ENCODE peak calls at places on chromosomes 5 and 9, in six cellular contexts. One of them, this sample, is unnamed. For H3K27me3, the result is how much of the 10 kb centered on the place peaks cover.

GRCh38 chr5:150789943-150790611 is 11.5 kb downstream of the SMIM3 start:
- DNase-seq in tibial artery: peak
- DNase-seq in tibial nerve: peak
- DNase-seq in Panc1: no peak
- DNase-seq in IMR-90: peak
- DNase-seq in mammary epithelial cell: peak
- DNase-seq in this sample: no peak

GRCh38 chr5:93433422-93433821 is 147.6 kb downstream of the NR2F1-AS1 start:
- DNase-seq in tibial artery: no peak
- DNase-seq in tibial nerve: no peak
- DNase-seq in Panc1: peak
- DNase-seq in IMR-90: peak
- DNase-seq in mammary epithelial cell: peak
- DNase-seq in this sample: no peak

GRCh38 chr5:120304653-120305052 is 159.4 kb upstream of the PRR16 start:
- DNase-seq in tibial artery: no peak
- DNase-seq in tibial nerve: no peak
- DNase-seq in Panc1: no peak
- DNase-seq in IMR-90: peak
- DNase-seq in mammary epithelial cell: peak
- DNase-seq in this sample: no peak

GRCh38 chr9:131270171-131271015 is 5.9 kb downstream of the FAM78A start:
- DNase-seq in tibial artery: peak
- DNase-seq in tibial nerve: peak
- DNase-seq in Panc1: no peak
- DNase-seq in IMR-90: no peak
- DNase-seq in mammary epithelial cell: no peak
- DNase-seq in this sample: peak

GRCh38 chr5:125981016-125981415 is 442.2 kb upstream of the GRAMD2B start:
- DNase-seq in tibial artery: no peak
- DNase-seq in tibial nerve: no peak
- DNase-seq in Panc1: no peak
- DNase-seq in IMR-90: no peak
- DNase-seq in mammary epithelial cell: no peak
- DNase-seq in this sample: no peak

GRCh38 chr9:120654278-120654677 is 60.0 kb downstream of the MEGF9 start:
- DNase-seq in tibial artery: no peak
- DNase-seq in tibial nerve: no peak
- DNase-seq in Panc1: no peak
- DNase-seq in IMR-90: peak
- DNase-seq in mammary epithelial cell: peak
- DNase-seq in this sample: no peak

GRCh38 chr9:76166436-76166959 is 227.7 kb downstream of the RFK start:
- DNase-seq in tibial artery: no peak
- DNase-seq in tibial nerve: no peak
- DNase-seq in Panc1: no peak
- DNase-seq in IMR-90: no peak
- DNase-seq in mammary epithelial cell: no peak
- DNase-seq in this sample: no peak

GRCh38 chr5:139378941-139379361 is 4.1 kb downstream of the SLC23A1 start:
- DNase-seq in tibial artery: no peak
- DNase-seq in tibial nerve: no peak
- DNase-seq in Panc1: no peak
- DNase-seq in IMR-90: no peak
- DNase-seq in mammary epithelial cell: no peak
- DNase-seq in this sample: no peak

GRCh38 chr5:130138406-130139060 is 234.3 kb downstream of the CHSY3 start:
- DNase-seq in tibial artery: no peak
- DNase-seq in tibial nerve: no peak
- DNase-seq in Panc1: no peak
- DNase-seq in IMR-90: no peak
- DNase-seq in mammary epithelial cell: peak
- DNase-seq in this sample: no peak

GRCh38 chr9:86575137-86575536 is 220.9 kb upstream of the TUT7 start:
- DNase-seq in tibial artery: no peak
- DNase-seq in tibial nerve: no peak
- DNase-seq in Panc1: no peak
- DNase-seq in IMR-90: no peak
- DNase-seq in mammary epithelial cell: no peak
- DNase-seq in this sample: no peak

GRCh38 chr5:65157906-65158603 is 323.7 kb downstream of the ADAMTS6 start:
- DNase-seq in tibial artery: no peak
- DNase-seq in tibial nerve: no peak
- DNase-seq in Panc1: no peak
- DNase-seq in IMR-90: no peak
- DNase-seq in mammary epithelial cell: peak
- DNase-seq in this sample: no peak

GRCh38 chr5:74516217-74516636 is 124.3 kb downstream of the ENC1 start:
- DNase-seq in tibial artery: no peak
- DNase-seq in tibial nerve: no peak
- DNase-seq in Panc1: no peak
- DNase-seq in IMR-90: peak
- DNase-seq in mammary epithelial cell: no peak
- DNase-seq in this sample: no peak

GRCh38 chr5:78899922-78900362 is 85.2 kb downstream of the ARSB start:
- DNase-seq in tibial artery: no peak
- DNase-seq in tibial nerve: no peak
- DNase-seq in Panc1: no peak
- DNase-seq in IMR-90: peak
- DNase-seq in mammary epithelial cell: peak
- DNase-seq in this sample: peak

GRCh38 chr5:93018461-93018860 is 562.6 kb downstream of the NR2F1-AS1 start:
- DNase-seq in tibial artery: no peak
- DNase-seq in tibial nerve: no peak
- DNase-seq in Panc1: no peak
- DNase-seq in IMR-90: peak
- DNase-seq in mammary epithelial cell: no peak
- DNase-seq in this sample: no peak

GRCh38 chr5:80711938-80712337 is 57.2 kb upstream of the DHFR start:
- DNase-seq in tibial artery: no peak
- DNase-seq in tibial nerve: no peak
- DNase-seq in Panc1: peak
- DNase-seq in IMR-90: peak
- DNase-seq in mammary epithelial cell: peak
- DNase-seq in this sample: peak

GRCh38 chr9:133832836-133833235 is 94.7 kb upstream of the SARDH start:
- DNase-seq in tibial artery: no peak
- DNase-seq in tibial nerve: no peak
- DNase-seq in Panc1: no peak
- DNase-seq in IMR-90: no peak
- DNase-seq in mammary epithelial cell: no peak
- DNase-seq in this sample: no peak

GRCh38 chr5:32020271-32020670 is 153.8 kb downstream of the GOLPH3 start:
- DNase-seq in tibial artery: no peak
- DNase-seq in tibial nerve: no peak
- DNase-seq in Panc1: no peak
- DNase-seq in IMR-90: no peak
- DNase-seq in mammary epithelial cell: no peak
- DNase-seq in this sample: no peak

GRCh38 chr5:68141494-68141893 is 74.1 kb upstream of the PIK3R1 start:
- DNase-seq in tibial artery: no peak
- DNase-seq in tibial nerve: no peak
- DNase-seq in Panc1: no peak
- DNase-seq in IMR-90: peak
- DNase-seq in mammary epithelial cell: no peak
- DNase-seq in this sample: no peak

GRCh38 chr5:7405277-7405676 is 9.3 kb downstream of the ADCY2 start:
- DNase-seq in tibial artery: no peak
- DNase-seq in tibial nerve: no peak
- DNase-seq in Panc1: no peak
- DNase-seq in IMR-90: no peak
- DNase-seq in mammary epithelial cell: no peak
- DNase-seq in this sample: no peak

GRCh38 chr5:6788439-6788838 is 75.2 kb downstream of the TENT4A start:
- DNase-seq in tibial artery: no peak
- DNase-seq in tibial nerve: no peak
- DNase-seq in Panc1: no peak
- DNase-seq in IMR-90: no peak
- DNase-seq in mammary epithelial cell: peak
- DNase-seq in this sample: no peak

DNA sequence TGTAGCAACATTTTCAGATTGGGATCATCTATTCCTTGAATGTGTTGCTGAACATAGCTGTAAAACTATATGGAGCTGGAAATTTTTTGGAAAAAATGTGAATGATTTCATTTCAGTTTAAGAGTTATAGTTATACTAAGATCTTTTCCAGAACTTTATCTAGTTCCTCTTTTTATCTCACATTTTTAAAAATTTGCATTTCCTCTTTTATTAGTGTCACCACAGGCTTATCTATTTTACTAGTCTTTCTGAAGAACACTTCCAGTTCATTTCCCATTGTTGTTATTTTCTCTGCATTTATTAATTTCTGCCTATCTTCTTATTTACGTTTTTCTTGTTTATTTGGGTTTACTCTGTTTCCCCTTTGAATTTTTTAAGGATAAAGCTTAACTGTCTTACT is 46.0 kb upstream of the FSTL4 start:
- DNase-seq in tibial artery: no peak
- DNase-seq in tibial nerve: no peak
- DNase-seq in Panc1: no peak
- DNase-seq in IMR-90: no peak
- DNase-seq in mammary epithelial cell: no peak
- DNase-seq in this sample: no peak
- H3K27me3 ChIP-seq in tibial artery: under half
- H3K27me3 ChIP-seq in tibial nerve: under half
- H3K27me3 ChIP-seq in Panc1: under half
- H3K27me3 ChIP-seq in IMR-90: under half
- H3K27me3 ChIP-seq in mammary epithelial cell: under half
- H3K27me3 ChIP-seq in this sample: under half

GRCh38 chr5:1883120-1883924 is 597 bp upstream of the IRX4 start:
- DNase-seq in tibial artery: no peak
- DNase-seq in tibial nerve: no peak
- DNase-seq in Panc1: no peak
- DNase-seq in IMR-90: no peak
- DNase-seq in mammary epithelial cell: peak
- DNase-seq in this sample: no peak

GRCh38 chr5:1883925-1884637 is 1.4 kb upstream of the IRX4 start:
- DNase-seq in tibial artery: no peak
- DNase-seq in tibial nerve: no peak
- DNase-seq in Panc1: no peak
- DNase-seq in IMR-90: no peak
- DNase-seq in mammary epithelial cell: peak
- DNase-seq in this sample: no peak

GRCh38 chr5:1884638-1885475 is 2.1 kb upstream of the IRX4 start:
- DNase-seq in tibial artery: no peak
- DNase-seq in tibial nerve: no peak
- DNase-seq in Panc1: no peak
- DNase-seq in IMR-90: no peak
- DNase-seq in mammary epithelial cell: peak
- DNase-seq in this sample: no peak

GRCh38 chr5:1886634-1887399 is 4.1 kb upstream of the IRX4 start:
- DNase-seq in tibial artery: no peak
- DNase-seq in tibial nerve: no peak
- DNase-seq in Panc1: no peak
- DNase-seq in IMR-90: no peak
- DNase-seq in mammary epithelial cell: peak
- DNase-seq in this sample: no peak

DNA sequence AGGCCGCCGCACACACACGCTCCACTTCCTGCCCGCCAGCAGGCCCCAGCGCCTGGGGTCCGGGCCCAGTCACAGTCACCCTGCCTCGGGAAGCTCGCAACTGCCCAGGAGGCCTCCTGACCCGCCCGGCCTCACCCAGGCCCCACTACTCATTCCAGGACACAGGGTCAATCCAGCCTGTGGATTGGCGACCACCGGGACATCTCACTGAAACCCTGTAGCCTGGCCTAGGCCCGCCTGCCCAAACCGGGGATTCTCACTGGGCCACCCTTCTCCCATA is 2.7 kb upstream of the IRX4 start:
- DNase-seq in tibial artery: no peak
- DNase-seq in tibial nerve: no peak
- DNase-seq in Panc1: no peak
- DNase-seq in IMR-90: no peak
- DNase-seq in mammary epithelial cell: peak
- DNase-seq in this sample: no peak
- H3K27me3 ChIP-seq in tibial artery: under half
- H3K27me3 ChIP-seq in tibial nerve: under half
- H3K27me3 ChIP-seq in Panc1: under half
- H3K27me3 ChIP-seq in IMR-90: half or more
- H3K27me3 ChIP-seq in mammary epithelial cell: under half
- H3K27me3 ChIP-seq in this sample: under half

DNA sequence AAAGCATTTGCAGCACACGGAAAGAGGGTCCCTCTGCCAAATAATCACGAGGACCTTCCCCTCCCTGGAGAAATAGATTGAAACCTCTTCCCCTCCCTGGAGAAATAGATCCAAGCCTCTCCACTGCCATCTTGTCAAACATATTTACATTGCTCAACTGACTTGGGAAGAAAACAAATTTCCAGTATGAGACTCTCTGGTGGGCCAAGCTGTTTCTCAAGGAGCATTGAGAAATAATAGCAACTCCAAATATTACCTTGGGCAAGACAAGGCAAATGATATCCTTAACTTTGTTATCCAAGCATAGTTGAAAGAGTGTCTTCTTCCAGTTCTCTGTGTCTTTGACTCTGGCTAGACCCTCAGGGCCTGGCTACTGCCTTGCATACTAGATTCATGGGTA is 45.2 kb upstream of the PALM2AKAP2 start:
- DNase-seq in tibial artery: no peak
- DNase-seq in tibial nerve: no peak
- DNase-seq in Panc1: no peak
- DNase-seq in IMR-90: no peak
- DNase-seq in mammary epithelial cell: no peak
- DNase-seq in this sample: no peak
- H3K27me3 ChIP-seq in tibial artery: under half
- H3K27me3 ChIP-seq in tibial nerve: under half
- H3K27me3 ChIP-seq in Panc1: under half
- H3K27me3 ChIP-seq in IMR-90: under half
- H3K27me3 ChIP-seq in mammary epithelial cell: under half
- H3K27me3 ChIP-seq in this sample: under half

GRCh38 chr9:136799079-136799853 is 3.1 kb downstream of the CCDC183 start:
- DNase-seq in tibial artery: no peak
- DNase-seq in tibial nerve: no peak
- DNase-seq in Panc1: no peak
- DNase-seq in IMR-90: no peak
- DNase-seq in mammary epithelial cell: no peak
- DNase-seq in this sample: no peak

GRCh38 chr9:136799854-136800657 is 3.9 kb downstream of the CCDC183 start:
- DNase-seq in tibial artery: no peak
- DNase-seq in tibial nerve: peak
- DNase-seq in Panc1: no peak
- DNase-seq in IMR-90: peak
- DNase-seq in mammary epithelial cell: peak
- DNase-seq in this sample: peak

GRCh38 chr9:136802321-136802720 is 5.4 kb upstream of the RABL6 start:
- DNase-seq in tibial artery: no peak
- DNase-seq in tibial nerve: no peak
- DNase-seq in Panc1: no peak
- DNase-seq in IMR-90: no peak
- DNase-seq in mammary epithelial cell: no peak
- DNase-seq in this sample: no peak

GRCh38 chr9:136796238-136796774 is at the start of gene CCDC183:
- DNase-seq in tibial artery: no peak
- DNase-seq in tibial nerve: no peak
- DNase-seq in Panc1: no peak
- DNase-seq in IMR-90: no peak
- DNase-seq in mammary epithelial cell: no peak
- DNase-seq in this sample: no peak

DNA sequence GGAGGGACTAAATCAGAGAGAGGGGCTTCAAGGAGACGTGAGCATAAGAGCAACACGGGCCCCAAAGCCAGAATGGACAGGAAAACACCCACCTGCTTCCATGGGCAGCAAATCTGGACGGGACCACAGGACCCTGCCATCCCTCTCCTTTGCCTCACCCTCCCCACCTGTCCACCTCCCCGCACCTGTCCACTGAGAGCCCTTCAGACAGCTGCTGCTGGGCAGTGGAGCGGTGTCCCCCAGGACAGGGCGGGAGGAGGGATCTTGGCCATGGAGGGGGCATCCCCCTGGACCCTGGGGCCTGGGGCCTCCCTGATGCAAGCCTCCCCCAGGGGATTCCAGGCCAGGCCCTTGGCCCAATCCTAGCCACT is 2.6 kb downstream of the CCDC183 start:
- DNase-seq in tibial artery: no peak
- DNase-seq in tibial nerve: no peak
- DNase-seq in Panc1: no peak
- DNase-seq in IMR-90: no peak
- DNase-seq in mammary epithelial cell: no peak
- DNase-seq in this sample: no peak
- H3K27me3 ChIP-seq in tibial artery: under half
- H3K27me3 ChIP-seq in tibial nerve: under half
- H3K27me3 ChIP-seq in Panc1: under half
- H3K27me3 ChIP-seq in IMR-90: under half
- H3K27me3 ChIP-seq in mammary epithelial cell: under half
- H3K27me3 ChIP-seq in this sample: under half

This sample was measured in HAP-1.